ENCODE peak calls at places on chromosomes 11 and 22, in four cellular contexts. One of them, this sample, is unnamed. For H3K9me3, the result is how much of the 10 kb centered on the place peaks cover.

GRCh38 chr11:1157341-1157644 is 460 bp upstream of the MUC5AC start:
- DNase-seq in uterus: no peak
- DNase-seq in prostate gland: no peak
- DNase-seq in A549: no peak
- DNase-seq in this sample: no peak

GRCh38 chr11:5696210-5696609 is 6.6 kb downstream of the TRIM22 start:
- DNase-seq in prostate gland: no peak
- DNase-seq in A549: no peak
- DNase-seq in uterus: no peak
- DNase-seq in this sample: no peak

GRCh38 chr22:19879996-19880785 is 25.5 kb upstream of the GNB1L start:
- DNase-seq in prostate gland: no peak
- DNase-seq in A549: no peak
- DNase-seq in uterus: peak
- DNase-seq in this sample: no peak

GRCh38 chr11:75547617-75548054 is 14.4 kb upstream of the SERPINH1 start:
- DNase-seq in prostate gland: peak
- DNase-seq in A549: peak
- DNase-seq in uterus: peak
- DNase-seq in this sample: peak

GRCh38 chr11:119205574-119206511 is at the start of gene CBL:
- DNase-seq in A549: peak
- DNase-seq in prostate gland: peak
- DNase-seq in uterus: peak
- DNase-seq in this sample: peak

GRCh38 chr11:133964946-133965632 is 8.3 kb upstream of the IGSF9B start:
- DNase-seq in uterus: peak
- DNase-seq in A549: peak
- DNase-seq in prostate gland: no peak
- DNase-seq in this sample: no peak

GRCh38 chr11:130513132-130513531 is 64.7 kb downstream of the ADAMTS15 start:
- DNase-seq in prostate gland: peak
- DNase-seq in uterus: no peak
- DNase-seq in A549: no peak
- DNase-seq in this sample: peak

GRCh38 chr22:22796729-22797128 is 90.9 kb upstream of the IGLL5 start:
- DNase-seq in A549: no peak
- DNase-seq in uterus: no peak
- DNase-seq in prostate gland: no peak
- DNase-seq in this sample: no peak

GRCh38 chr22:43860126-43860525 is 2.2 kb downstream of the SULT4A1 start:
- DNase-seq in prostate gland: no peak
- DNase-seq in A549: no peak
- DNase-seq in uterus: no peak
- DNase-seq in this sample: peak

GRCh38 chr11:10893713-10894112 is 35.9 kb upstream of the ZBED5 start:
- DNase-seq in A549: peak
- DNase-seq in uterus: no peak
- DNase-seq in prostate gland: no peak
- DNase-seq in this sample: no peak

GRCh38 chr11:69944146-69944795 is 125.1 kb upstream of the FGF3 start:
- DNase-seq in A549: no peak
- DNase-seq in prostate gland: no peak
- DNase-seq in uterus: no peak
- DNase-seq in this sample: no peak

GRCh38 chr22:34278121-34278520 is 357.8 kb upstream of the LARGE1 start:
- DNase-seq in prostate gland: no peak
- DNase-seq in uterus: no peak
- DNase-seq in A549: no peak
- DNase-seq in this sample: peak

GRCh38 chr11:106228996-106229395 is 151.5 kb downstream of the AASDHPPT start:
- DNase-seq in A549: no peak
- DNase-seq in uterus: no peak
- DNase-seq in prostate gland: no peak
- DNase-seq in this sample: no peak

GRCh38 chr11:103800406-103801114 is 235.9 kb upstream of the DDI1 start:
- DNase-seq in uterus: no peak
- DNase-seq in A549: no peak
- DNase-seq in prostate gland: no peak
- DNase-seq in this sample: peak

GRCh38 chr11:65132238-65132987 is 1.9 kb downstream of the SYVN1 start:
- DNase-seq in uterus: peak
- DNase-seq in A549: no peak
- DNase-seq in prostate gland: no peak
- DNase-seq in this sample: no peak

GRCh38 chr11:70481625-70482528 is 83.5 kb downstream of the CTTN start:
- DNase-seq in uterus: no peak
- DNase-seq in prostate gland: no peak
- DNase-seq in A549: peak
- DNase-seq in this sample: no peak

GRCh38 chr11:36657610-36658225 is 59.7 kb upstream of the RAG2 start:
- DNase-seq in prostate gland: no peak
- DNase-seq in uterus: no peak
- DNase-seq in A549: no peak
- DNase-seq in this sample: no peak

GRCh38 chr22:36323855-36324331 is 63.9 kb downstream of the MYH9 start:
- DNase-seq in A549: no peak
- DNase-seq in prostate gland: no peak
- DNase-seq in uterus: peak
- DNase-seq in this sample: no peak

GRCh38 chr11:87019582-87020271 is 18.0 kb upstream of the TMEM135 start:
- DNase-seq in prostate gland: no peak
- DNase-seq in uterus: no peak
- DNase-seq in A549: no peak
- DNase-seq in this sample: no peak

GRCh38 chr11:33520103-33520502 is 180.5 kb downstream of the C11orf91 start:
- DNase-seq in prostate gland: no peak
- DNase-seq in A549: no peak
- DNase-seq in uterus: no peak
- DNase-seq in this sample: no peak

GRCh38 chr11:123707606-123708205 is 33.8 kb downstream of the ZNF202 start:
- DNase-seq in prostate gland: peak
- DNase-seq in uterus: peak
- DNase-seq in A549: peak
- DNase-seq in this sample: peak

GRCh38 chr11:131354251-131354701 is 16.1 kb upstream of the NTM start:
- DNase-seq in prostate gland: no peak
- DNase-seq in A549: no peak
- DNase-seq in uterus: no peak
- DNase-seq in this sample: no peak

GRCh38 chr11:74870485-74870884 is 78.4 kb downstream of the XRRA1 start:
- DNase-seq in prostate gland: no peak
- DNase-seq in A549: peak
- DNase-seq in uterus: no peak
- DNase-seq in this sample: peak

GRCh38 chr22:31753005-31753633 is 700 bp upstream of the DEPDC5 start:
- DNase-seq in uterus: peak
- DNase-seq in A549: peak
- DNase-seq in prostate gland: peak
- DNase-seq in this sample: peak

GRCh38 chr22:37525073-37525745 is 6.0 kb upstream of the CARD10 start:
- DNase-seq in A549: peak
- DNase-seq in prostate gland: no peak
- DNase-seq in uterus: no peak
- DNase-seq in this sample: no peak

GRCh38 chr22:22800716-22801115 is 86.9 kb upstream of the IGLL5 start:
- DNase-seq in uterus: no peak
- DNase-seq in A549: no peak
- DNase-seq in prostate gland: no peak
- DNase-seq in this sample: peak

GRCh38 chr11:129853508-129854228 is 38.0 kb downstream of the TMEM45B start:
- DNase-seq in uterus: peak
- DNase-seq in A549: peak
- DNase-seq in prostate gland: peak
- DNase-seq in this sample: no peak

GRCh38 chr22:41568811-41569210 is 8.0 kb downstream of the CSDC2 start:
- DNase-seq in prostate gland: no peak
- DNase-seq in uterus: no peak
- DNase-seq in A549: no peak
- DNase-seq in this sample: no peak

GRCh38 chr11:65424200-65425104 is 1.9 kb downstream of the NEAT1 start:
- DNase-seq in prostate gland: no peak
- DNase-seq in uterus: peak
- DNase-seq in A549: peak
- DNase-seq in this sample: no peak

GRCh38 chr11:75374646-75375045 is 23.2 kb upstream of the ARRB1 start:
- DNase-seq in A549: no peak
- DNase-seq in prostate gland: no peak
- DNase-seq in uterus: no peak
- DNase-seq in this sample: no peak

GRCh38 chr22:25729016-25729415 is 13.0 kb upstream of the MYO18B start:
- DNase-seq in A549: no peak
- DNase-seq in prostate gland: peak
- DNase-seq in uterus: no peak
- DNase-seq in this sample: no peak

GRCh38 chr11:34145073-34145472 is 39.6 kb downstream of the NAT10 start:
- DNase-seq in prostate gland: no peak
- DNase-seq in uterus: no peak
- DNase-seq in A549: no peak
- DNase-seq in this sample: no peak

GRCh38 chr11:115221461-115222069 is 282.6 kb downstream of the CADM1 start:
- DNase-seq in uterus: no peak
- DNase-seq in A549: no peak
- DNase-seq in prostate gland: no peak
- DNase-seq in this sample: no peak

GRCh38 chr11:65224939-65225283 is 36.9 kb upstream of the POLA2 start:
- DNase-seq in A549: peak
- DNase-seq in uterus: peak
- DNase-seq in prostate gland: no peak
- DNase-seq in this sample: peak

GRCh38 chr11:110176366-110177056 is 83.3 kb downstream of the ZC3H12C start:
- DNase-seq in prostate gland: no peak
- DNase-seq in uterus: no peak
- DNase-seq in A549: no peak
- DNase-seq in this sample: no peak

GRCh38 chr11:113507341-113507740 is 32.1 kb upstream of the DRD2 start:
- DNase-seq in uterus: no peak
- DNase-seq in A549: no peak
- DNase-seq in prostate gland: no peak
- DNase-seq in this sample: no peak

GRCh38 chr11:10379022-10379421 is 74.1 kb downstream of the ADM start:
- DNase-seq in uterus: no peak
- DNase-seq in prostate gland: no peak
- DNase-seq in A549: no peak
- DNase-seq in this sample: no peak

GRCh38 chr11:67281552-67282150 is 7.5 kb upstream of the ANKRD13D start:
- DNase-seq in A549: no peak
- DNase-seq in uterus: no peak
- DNase-seq in prostate gland: no peak
- DNase-seq in this sample: no peak
- H3K27ac ChIP-seq in A549: no peak
- H3K27ac ChIP-seq in uterus: no peak
- H3K27ac ChIP-seq in prostate gland: no peak
- H3K27ac ChIP-seq in this sample: no peak

GRCh38 chr22:49457146-49457545 is 370.5 kb downstream of the BRD1 start:
- DNase-seq in A549: no peak
- DNase-seq in prostate gland: no peak
- DNase-seq in uterus: no peak
- DNase-seq in this sample: no peak

GRCh38 chr22:49454726-49455125 is 372.9 kb downstream of the BRD1 start:
- DNase-seq in prostate gland: no peak
- DNase-seq in A549: no peak
- DNase-seq in uterus: no peak
- DNase-seq in this sample: no peak

GRCh38 chr22:49458708-49459099 is 369.0 kb downstream of the BRD1 start:
- DNase-seq in A549: no peak
- DNase-seq in uterus: no peak
- DNase-seq in prostate gland: no peak
- DNase-seq in this sample: no peak

GRCh38 chr22:49460662-49461371 is 366.9 kb downstream of the BRD1 start:
- DNase-seq in uterus: no peak
- DNase-seq in A549: no peak
- DNase-seq in prostate gland: no peak
- DNase-seq in this sample: no peak

GRCh38 chr22:49457946-49458707 is 369.5 kb downstream of the BRD1 start:
- DNase-seq in prostate gland: no peak
- DNase-seq in A549: no peak
- DNase-seq in uterus: no peak
- DNase-seq in this sample: no peak
- H3K9me3 ChIP-seq in prostate gland: under half
- H3K9me3 ChIP-seq in A549: under half
- H3K9me3 ChIP-seq in uterus: under half
- H3K9me3 ChIP-seq in this sample: under half

DNA sequence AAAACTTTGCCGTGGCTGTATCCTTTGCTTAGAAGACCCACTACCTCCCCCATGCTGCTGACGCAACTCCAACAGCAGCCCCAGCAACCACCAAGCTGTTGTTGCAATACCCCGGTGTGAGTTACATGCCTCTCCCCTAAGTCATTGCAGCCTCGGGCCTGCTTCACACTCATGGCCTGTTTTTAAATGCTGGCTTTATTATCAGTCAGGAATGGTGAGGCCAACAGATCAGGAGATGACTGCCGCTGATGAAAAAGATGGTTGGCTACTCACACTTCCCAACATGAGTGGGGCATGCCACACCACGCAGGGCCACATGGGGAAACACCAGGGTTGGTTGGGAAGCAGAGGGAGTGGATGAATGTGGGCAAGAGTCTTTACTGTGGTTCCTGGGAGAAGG is 171.5 kb upstream of the SYT13 start:
- DNase-seq in uterus: no peak
- DNase-seq in prostate gland: no peak
- DNase-seq in A549: no peak
- DNase-seq in this sample: no peak
- H3K27ac ChIP-seq in uterus: no peak
- H3K27ac ChIP-seq in prostate gland: no peak
- H3K27ac ChIP-seq in A549: no peak
- H3K27ac ChIP-seq in this sample: no peak

GRCh38 chr22:47570300-47570685 is 807.8 kb downstream of the TBC1D22A start:
- DNase-seq in A549: no peak
- DNase-seq in prostate gland: no peak
- DNase-seq in uterus: no peak
- DNase-seq in this sample: no peak

GRCh38 chr22:47569389-47570299 is 807.2 kb downstream of the TBC1D22A start:
- DNase-seq in A549: no peak
- DNase-seq in prostate gland: no peak
- DNase-seq in uterus: no peak
- DNase-seq in this sample: no peak

GRCh38 chr22:47567126-47567730 is 804.8 kb downstream of the TBC1D22A start:
- DNase-seq in prostate gland: no peak
- DNase-seq in uterus: no peak
- DNase-seq in A549: no peak
- DNase-seq in this sample: no peak

GRCh38 chr22:47567741-47568140 is 805.3 kb downstream of the TBC1D22A start:
- DNase-seq in A549: no peak
- DNase-seq in uterus: no peak
- DNase-seq in prostate gland: no peak
- DNase-seq in this sample: no peak

DNA sequence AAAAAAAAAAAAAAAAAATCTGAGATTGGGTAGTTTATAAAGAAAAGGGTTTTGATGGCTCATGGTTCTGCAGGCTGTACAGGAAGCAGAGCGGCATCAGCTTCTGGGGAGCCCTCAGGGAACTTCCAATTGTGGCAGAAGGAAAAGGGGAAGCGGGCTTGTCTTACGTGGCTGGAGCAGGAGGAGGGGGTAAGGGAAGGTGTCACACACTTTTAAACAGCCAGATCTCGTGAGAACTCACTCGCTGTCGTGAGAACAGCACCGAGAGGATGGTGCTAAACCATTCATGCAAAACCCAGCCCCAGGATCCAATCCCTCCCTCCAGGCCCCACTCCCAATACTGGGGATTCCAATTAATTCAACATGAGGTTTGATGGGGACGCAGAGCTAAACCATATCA is 806.2 kb downstream of the TBC1D22A start:
- DNase-seq in A549: no peak
- DNase-seq in uterus: no peak
- DNase-seq in prostate gland: no peak
- DNase-seq in this sample: no peak
- H3K9me3 ChIP-seq in A549: under half
- H3K9me3 ChIP-seq in uterus: under half
- H3K9me3 ChIP-seq in prostate gland: under half
- H3K9me3 ChIP-seq in this sample: under half